ENCODE peak calls at places on chromosomes 7 and 10, in seven cellular contexts. One of them, this sample, is unnamed. For H3K9me3, the result is how much of the 10 kb centered on the place peaks cover.

GRCh38 chr10:75029874-75030273 is 81.6 kb upstream of the SAMD8 start:
- DNase-seq in SK-N-SH: no peak
- DNase-seq in left ventricle myocardium inferior: peak
- DNase-seq in stomach: no peak
- DNase-seq in psoas muscle: no peak
- DNase-seq in suprapubic skin: no peak
- DNase-seq in heart left ventricle: peak
- DNase-seq in this sample: no peak

GRCh38 chr7:46391215-46391614 is 470.1 kb upstream of the IGFBP3 start:
- DNase-seq in stomach: no peak
- DNase-seq in heart left ventricle: no peak
- DNase-seq in SK-N-SH: no peak
- DNase-seq in psoas muscle: no peak
- DNase-seq in suprapubic skin: no peak
- DNase-seq in left ventricle myocardium inferior: no peak
- DNase-seq in this sample: no peak

GRCh38 chr10:688287-688620 is 1.2 kb downstream of the DIP2C start:
- DNase-seq in heart left ventricle: no peak
- DNase-seq in left ventricle myocardium inferior: no peak
- DNase-seq in stomach: no peak
- DNase-seq in SK-N-SH: no peak
- DNase-seq in psoas muscle: no peak
- DNase-seq in suprapubic skin: no peak
- DNase-seq in this sample: no peak

GRCh38 chr10:130336612-130337304 is 200.6 kb downstream of the GLRX3 start:
- DNase-seq in left ventricle myocardium inferior: no peak
- DNase-seq in stomach: no peak
- DNase-seq in suprapubic skin: no peak
- DNase-seq in SK-N-SH: peak
- DNase-seq in psoas muscle: no peak
- DNase-seq in heart left ventricle: no peak
- DNase-seq in this sample: peak

GRCh38 chr7:47757946-47758371 is 176.0 kb upstream of the TNS3 start:
- DNase-seq in left ventricle myocardium inferior: peak
- DNase-seq in stomach: peak
- DNase-seq in SK-N-SH: no peak
- DNase-seq in suprapubic skin: peak
- DNase-seq in heart left ventricle: peak
- DNase-seq in psoas muscle: peak
- DNase-seq in this sample: peak

GRCh38 chr7:1383398-1384112 is 75.7 kb downstream of the MICALL2 start:
- DNase-seq in suprapubic skin: no peak
- DNase-seq in psoas muscle: no peak
- DNase-seq in stomach: no peak
- DNase-seq in left ventricle myocardium inferior: no peak
- DNase-seq in SK-N-SH: peak
- DNase-seq in heart left ventricle: no peak
- DNase-seq in this sample: no peak

GRCh38 chr10:65194131-65194530 is 1672.9 kb downstream of the REEP3 start:
- DNase-seq in left ventricle myocardium inferior: no peak
- DNase-seq in heart left ventricle: no peak
- DNase-seq in psoas muscle: no peak
- DNase-seq in SK-N-SH: no peak
- DNase-seq in stomach: no peak
- DNase-seq in suprapubic skin: no peak
- DNase-seq in this sample: no peak

GRCh38 chr7:134140889-134141867 is 14.0 kb downstream of the LRGUK start:
- DNase-seq in SK-N-SH: peak
- DNase-seq in heart left ventricle: peak
- DNase-seq in stomach: peak
- DNase-seq in left ventricle myocardium inferior: peak
- DNase-seq in suprapubic skin: peak
- DNase-seq in psoas muscle: peak
- DNase-seq in this sample: peak

GRCh38 chr7:51315393-51316261 is 982 bp downstream of the COBL start:
- DNase-seq in SK-N-SH: peak
- DNase-seq in left ventricle myocardium inferior: peak
- DNase-seq in heart left ventricle: no peak
- DNase-seq in psoas muscle: peak
- DNase-seq in stomach: peak
- DNase-seq in suprapubic skin: no peak
- DNase-seq in this sample: peak

GRCh38 chr7:5387711-5388245 is 35.9 kb downstream of the TNRC18 start:
- DNase-seq in suprapubic skin: no peak
- DNase-seq in SK-N-SH: no peak
- DNase-seq in heart left ventricle: no peak
- DNase-seq in stomach: no peak
- DNase-seq in psoas muscle: no peak
- DNase-seq in left ventricle myocardium inferior: no peak
- DNase-seq in this sample: no peak

GRCh38 chr7:85186083-85186520 is 754 bp downstream of the SEMA3D start:
- DNase-seq in psoas muscle: peak
- DNase-seq in stomach: peak
- DNase-seq in heart left ventricle: peak
- DNase-seq in suprapubic skin: peak
- DNase-seq in left ventricle myocardium inferior: no peak
- DNase-seq in SK-N-SH: peak
- DNase-seq in this sample: peak

GRCh38 chr10:5036511-5036910 is 32.9 kb upstream of the AKR1C2 start:
- DNase-seq in suprapubic skin: no peak
- DNase-seq in psoas muscle: no peak
- DNase-seq in stomach: no peak
- DNase-seq in SK-N-SH: no peak
- DNase-seq in heart left ventricle: no peak
- DNase-seq in left ventricle myocardium inferior: no peak
- DNase-seq in this sample: no peak
- H3K9me3 ChIP-seq in suprapubic skin: under half
- H3K9me3 ChIP-seq in psoas muscle: under half
- H3K9me3 ChIP-seq in stomach: under half
- H3K9me3 ChIP-seq in SK-N-SH: under half
- H3K9me3 ChIP-seq in heart left ventricle: under half
- H3K9me3 ChIP-seq in left ventricle myocardium inferior: under half
- H3K9me3 ChIP-seq in this sample: under half

GRCh38 chr7:55022618-55022985 is 3.8 kb downstream of the EGFR start:
- DNase-seq in psoas muscle: no peak
- DNase-seq in SK-N-SH: no peak
- DNase-seq in heart left ventricle: no peak
- DNase-seq in suprapubic skin: no peak
- DNase-seq in left ventricle myocardium inferior: no peak
- DNase-seq in stomach: no peak
- DNase-seq in this sample: no peak

GRCh38 chr7:55021951-55022617 is 3.3 kb downstream of the EGFR start:
- DNase-seq in left ventricle myocardium inferior: no peak
- DNase-seq in stomach: no peak
- DNase-seq in suprapubic skin: no peak
- DNase-seq in psoas muscle: peak
- DNase-seq in SK-N-SH: no peak
- DNase-seq in heart left ventricle: no peak
- DNase-seq in this sample: no peak

GRCh38 chr7:55020481-55020871 is 1.7 kb downstream of the EGFR start:
- DNase-seq in heart left ventricle: peak
- DNase-seq in left ventricle myocardium inferior: peak
- DNase-seq in stomach: no peak
- DNase-seq in suprapubic skin: peak
- DNase-seq in SK-N-SH: no peak
- DNase-seq in psoas muscle: peak
- DNase-seq in this sample: peak

GRCh38 chr7:55019691-55020480 is 1.1 kb downstream of the EGFR start:
- DNase-seq in left ventricle myocardium inferior: peak
- DNase-seq in heart left ventricle: no peak
- DNase-seq in suprapubic skin: no peak
- DNase-seq in psoas muscle: peak
- DNase-seq in stomach: peak
- DNase-seq in SK-N-SH: peak
- DNase-seq in this sample: peak

GRCh38 chr7:55021053-55021452 is 2.2 kb downstream of the EGFR start:
- DNase-seq in stomach: no peak
- DNase-seq in heart left ventricle: no peak
- DNase-seq in SK-N-SH: no peak
- DNase-seq in suprapubic skin: no peak
- DNase-seq in left ventricle myocardium inferior: no peak
- DNase-seq in psoas muscle: no peak
- DNase-seq in this sample: no peak
- H3K4me3 ChIP-seq in stomach: peak
- H3K4me3 ChIP-seq in heart left ventricle: peak
- H3K4me3 ChIP-seq in SK-N-SH: peak
- H3K4me3 ChIP-seq in suprapubic skin: peak
- H3K4me3 ChIP-seq in left ventricle myocardium inferior: peak
- H3K4me3 ChIP-seq in psoas muscle: peak
- H3K4me3 ChIP-seq in this sample: no peak

DNA sequence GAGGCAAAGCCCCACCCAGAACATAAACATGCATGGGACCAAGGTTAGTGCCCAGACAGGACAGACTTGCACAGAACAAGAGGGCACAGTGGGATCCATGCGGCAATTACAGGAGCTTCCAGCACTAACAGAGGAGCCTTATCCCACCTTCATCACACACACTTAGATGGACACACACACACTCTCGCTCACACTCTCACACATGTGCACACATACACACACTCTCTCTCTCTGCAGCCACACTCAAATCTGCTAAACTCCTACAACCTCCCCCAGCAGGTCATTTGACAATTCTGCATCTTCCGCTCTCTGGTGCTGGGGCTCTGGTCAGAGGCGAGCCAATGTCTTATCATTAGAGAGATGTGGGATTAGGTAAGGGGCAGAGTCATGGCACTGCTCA is 120.5 kb downstream of the UBE2H start:
- DNase-seq in SK-N-SH: peak
- DNase-seq in left ventricle myocardium inferior: no peak
- DNase-seq in psoas muscle: no peak
- DNase-seq in heart left ventricle: no peak
- DNase-seq in stomach: no peak
- DNase-seq in suprapubic skin: no peak
- DNase-seq in this sample: no peak
- H3K9me3 ChIP-seq in SK-N-SH: under half
- H3K9me3 ChIP-seq in left ventricle myocardium inferior: under half
- H3K9me3 ChIP-seq in psoas muscle: under half
- H3K9me3 ChIP-seq in heart left ventricle: under half
- H3K9me3 ChIP-seq in stomach: under half
- H3K9me3 ChIP-seq in suprapubic skin: under half
- H3K9me3 ChIP-seq in this sample: under half

GRCh38 chr7:130180571-130180971 is 24.6 kb downstream of the TMEM209 start:
- DNase-seq in left ventricle myocardium inferior: no peak
- DNase-seq in SK-N-SH: no peak
- DNase-seq in heart left ventricle: no peak
- DNase-seq in suprapubic skin: no peak
- DNase-seq in psoas muscle: no peak
- DNase-seq in stomach: no peak
- DNase-seq in this sample: no peak
- H3K4me3 ChIP-seq in left ventricle myocardium inferior: no peak
- H3K4me3 ChIP-seq in SK-N-SH: no peak
- H3K4me3 ChIP-seq in heart left ventricle: no peak
- H3K4me3 ChIP-seq in suprapubic skin: no peak
- H3K4me3 ChIP-seq in psoas muscle: no peak
- H3K4me3 ChIP-seq in stomach: no peak
- H3K4me3 ChIP-seq in this sample: no peak

GRCh38 chr10:11112718-11113117 is 95.0 kb downstream of the CELF2 start:
- DNase-seq in psoas muscle: no peak
- DNase-seq in stomach: no peak
- DNase-seq in suprapubic skin: no peak
- DNase-seq in SK-N-SH: no peak
- DNase-seq in left ventricle myocardium inferior: no peak
- DNase-seq in heart left ventricle: no peak
- DNase-seq in this sample: no peak
- H3K9me3 ChIP-seq in psoas muscle: under half
- H3K9me3 ChIP-seq in stomach: under half
- H3K9me3 ChIP-seq in suprapubic skin: under half
- H3K9me3 ChIP-seq in SK-N-SH: under half
- H3K9me3 ChIP-seq in left ventricle myocardium inferior: under half
- H3K9me3 ChIP-seq in heart left ventricle: under half
- H3K9me3 ChIP-seq in this sample: under half

GRCh38 chr7:73717025-73717807 is 2.3 kb downstream of the STX1A start:
- DNase-seq in psoas muscle: no peak
- DNase-seq in heart left ventricle: no peak
- DNase-seq in SK-N-SH: no peak
- DNase-seq in stomach: no peak
- DNase-seq in left ventricle myocardium inferior: no peak
- DNase-seq in suprapubic skin: no peak
- DNase-seq in this sample: no peak
- H3K4me3 ChIP-seq in psoas muscle: no peak
- H3K4me3 ChIP-seq in heart left ventricle: no peak
- H3K4me3 ChIP-seq in SK-N-SH: peak
- H3K4me3 ChIP-seq in stomach: no peak
- H3K4me3 ChIP-seq in left ventricle myocardium inferior: no peak
- H3K4me3 ChIP-seq in suprapubic skin: no peak
- H3K4me3 ChIP-seq in this sample: no peak

GRCh38 chr7:158314394-158314793 is 273.2 kb downstream of the PTPRN2 start:
- DNase-seq in stomach: no peak
- DNase-seq in suprapubic skin: no peak
- DNase-seq in psoas muscle: no peak
- DNase-seq in left ventricle myocardium inferior: no peak
- DNase-seq in heart left ventricle: no peak
- DNase-seq in SK-N-SH: no peak
- DNase-seq in this sample: no peak
- H3K9me3 ChIP-seq in stomach: under half
- H3K9me3 ChIP-seq in suprapubic skin: under half
- H3K9me3 ChIP-seq in psoas muscle: under half
- H3K9me3 ChIP-seq in left ventricle myocardium inferior: under half
- H3K9me3 ChIP-seq in heart left ventricle: under half
- H3K9me3 ChIP-seq in SK-N-SH: under half
- H3K9me3 ChIP-seq in this sample: under half

GRCh38 chr7:44814956-44815355 is 18.5 kb downstream of the PPIA start:
- DNase-seq in stomach: no peak
- DNase-seq in SK-N-SH: no peak
- DNase-seq in heart left ventricle: no peak
- DNase-seq in psoas muscle: no peak
- DNase-seq in suprapubic skin: peak
- DNase-seq in left ventricle myocardium inferior: no peak
- DNase-seq in this sample: no peak
- H3K4me3 ChIP-seq in stomach: no peak
- H3K4me3 ChIP-seq in SK-N-SH: no peak
- H3K4me3 ChIP-seq in heart left ventricle: no peak
- H3K4me3 ChIP-seq in psoas muscle: no peak
- H3K4me3 ChIP-seq in suprapubic skin: no peak
- H3K4me3 ChIP-seq in left ventricle myocardium inferior: no peak
- H3K4me3 ChIP-seq in this sample: no peak

GRCh38 chr10:133590226-133590969 is 25.0 kb upstream of the SYCE1 start:
- DNase-seq in heart left ventricle: no peak
- DNase-seq in suprapubic skin: no peak
- DNase-seq in SK-N-SH: no peak
- DNase-seq in left ventricle myocardium inferior: no peak
- DNase-seq in stomach: no peak
- DNase-seq in psoas muscle: no peak
- DNase-seq in this sample: no peak

GRCh38 chr10:133592716-133593115 is 27.3 kb upstream of the SYCE1 start:
- DNase-seq in SK-N-SH: no peak
- DNase-seq in suprapubic skin: no peak
- DNase-seq in left ventricle myocardium inferior: no peak
- DNase-seq in stomach: no peak
- DNase-seq in psoas muscle: no peak
- DNase-seq in heart left ventricle: no peak
- DNase-seq in this sample: no peak

DNA sequence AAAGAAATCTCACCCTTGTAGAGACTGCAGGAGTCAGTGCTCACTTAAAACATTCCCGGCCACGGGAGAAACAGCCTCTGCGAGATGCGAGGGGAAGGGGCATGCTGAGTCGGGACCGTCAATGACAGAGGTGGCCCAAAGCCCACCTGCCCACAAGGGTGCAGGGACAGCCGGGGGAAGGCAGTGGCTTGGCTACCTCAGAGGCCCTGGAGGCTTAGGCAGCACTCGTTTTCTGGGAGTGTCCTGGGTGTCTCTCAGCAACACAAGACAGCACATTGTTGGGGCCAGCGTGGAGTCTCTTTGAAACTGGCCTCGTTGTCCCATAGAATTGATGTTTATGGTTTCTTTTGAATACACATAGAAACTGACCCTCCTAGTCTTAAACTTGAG is 25.6 kb upstream of the SYCE1 start:
- DNase-seq in SK-N-SH: no peak
- DNase-seq in heart left ventricle: no peak
- DNase-seq in left ventricle myocardium inferior: no peak
- DNase-seq in psoas muscle: no peak
- DNase-seq in stomach: no peak
- DNase-seq in suprapubic skin: no peak
- DNase-seq in this sample: no peak
- H3K9me3 ChIP-seq in SK-N-SH: under half
- H3K9me3 ChIP-seq in heart left ventricle: under half
- H3K9me3 ChIP-seq in left ventricle myocardium inferior: under half
- H3K9me3 ChIP-seq in psoas muscle: under half
- H3K9me3 ChIP-seq in stomach: under half
- H3K9me3 ChIP-seq in suprapubic skin: under half
- H3K9me3 ChIP-seq in this sample: under half

This sample was measured in body of pancreas.